ENCODE peak calls at places on chromosomes 2 and 18, in seven cellular contexts. One of them, this sample, is unnamed.

GRCh38 chr2:222912117-222912516 is 51.3 kb downstream of the ACSL3 start:
- DNase-seq in tibial artery: no peak
- DNase-seq in central memory CD4-positive, alpha-beta T cell: no peak
- DNase-seq in lower leg skin: no peak
- DNase-seq in HEK293T: no peak
- DNase-seq in iPS-NIHi11: no peak
- DNase-seq in stimulated activated CD4-positive, alpha-beta T cell treated with anti-CD3 and anti-CD28 coated beads, Interleukin-2, amount 100 ng/mL, for 48 hours: no peak
- DNase-seq in this sample: peak

GRCh38 chr2:217834057-217834620 is 168.7 kb downstream of the TNS1 start:
- DNase-seq in tibial artery: peak
- DNase-seq in central memory CD4-positive, alpha-beta T cell: no peak
- DNase-seq in lower leg skin: peak
- DNase-seq in HEK293T: no peak
- DNase-seq in iPS-NIHi11: no peak
- DNase-seq in stimulated activated CD4-positive, alpha-beta T cell treated with anti-CD3 and anti-CD28 coated beads, Interleukin-2, amount 100 ng/mL, for 48 hours: no peak
- DNase-seq in this sample: no peak

GRCh38 chr18:8701546-8702118 is 3.7 kb upstream of the MTCL1 start:
- DNase-seq in tibial artery: no peak
- DNase-seq in central memory CD4-positive, alpha-beta T cell: no peak
- DNase-seq in lower leg skin: no peak
- DNase-seq in HEK293T: no peak
- DNase-seq in iPS-NIHi11: no peak
- DNase-seq in stimulated activated CD4-positive, alpha-beta T cell treated with anti-CD3 and anti-CD28 coated beads, Interleukin-2, amount 100 ng/mL, for 48 hours: no peak
- DNase-seq in this sample: no peak

GRCh38 chr18:77054606-77055428 is 77.8 kb downstream of the MBP start:
- DNase-seq in tibial artery: peak
- DNase-seq in central memory CD4-positive, alpha-beta T cell: peak
- DNase-seq in lower leg skin: peak
- DNase-seq in HEK293T: peak
- DNase-seq in iPS-NIHi11: peak
- DNase-seq in stimulated activated CD4-positive, alpha-beta T cell treated with anti-CD3 and anti-CD28 coated beads, Interleukin-2, amount 100 ng/mL, for 48 hours: peak
- DNase-seq in this sample: peak

GRCh38 chr2:217802261-217802660 is 200.5 kb downstream of the TNS1 start:
- DNase-seq in tibial artery: peak
- DNase-seq in central memory CD4-positive, alpha-beta T cell: no peak
- DNase-seq in lower leg skin: no peak
- DNase-seq in HEK293T: no peak
- DNase-seq in iPS-NIHi11: no peak
- DNase-seq in stimulated activated CD4-positive, alpha-beta T cell treated with anti-CD3 and anti-CD28 coated beads, Interleukin-2, amount 100 ng/mL, for 48 hours: no peak
- DNase-seq in this sample: no peak

GRCh38 chr2:129910446-129911362 is 68.8 kb upstream of the RAB6C start:
- DNase-seq in tibial artery: no peak
- DNase-seq in central memory CD4-positive, alpha-beta T cell: no peak
- DNase-seq in lower leg skin: no peak
- DNase-seq in HEK293T: no peak
- DNase-seq in iPS-NIHi11: no peak
- DNase-seq in stimulated activated CD4-positive, alpha-beta T cell treated with anti-CD3 and anti-CD28 coated beads, Interleukin-2, amount 100 ng/mL, for 48 hours: no peak
- DNase-seq in this sample: no peak

GRCh38 chr2:72142743-72143440 is 4.8 kb downstream of the CYP26B1 start:
- DNase-seq in tibial artery: peak
- DNase-seq in central memory CD4-positive, alpha-beta T cell: no peak
- DNase-seq in lower leg skin: peak
- DNase-seq in HEK293T: no peak
- DNase-seq in iPS-NIHi11: no peak
- DNase-seq in stimulated activated CD4-positive, alpha-beta T cell treated with anti-CD3 and anti-CD28 coated beads, Interleukin-2, amount 100 ng/mL, for 48 hours: no peak
- DNase-seq in this sample: no peak

GRCh38 chr2:233499928-233500327 is 66.7 kb downstream of the USP40 start:
- DNase-seq in tibial artery: no peak
- DNase-seq in central memory CD4-positive, alpha-beta T cell: no peak
- DNase-seq in lower leg skin: no peak
- DNase-seq in HEK293T: no peak
- DNase-seq in iPS-NIHi11: no peak
- DNase-seq in stimulated activated CD4-positive, alpha-beta T cell treated with anti-CD3 and anti-CD28 coated beads, Interleukin-2, amount 100 ng/mL, for 48 hours: no peak
- DNase-seq in this sample: no peak

GRCh38 chr18:62281684-62282083 is 43.4 kb upstream of the TNFRSF11A start:
- DNase-seq in tibial artery: no peak
- DNase-seq in central memory CD4-positive, alpha-beta T cell: no peak
- DNase-seq in lower leg skin: no peak
- DNase-seq in HEK293T: no peak
- DNase-seq in iPS-NIHi11: no peak
- DNase-seq in stimulated activated CD4-positive, alpha-beta T cell treated with anti-CD3 and anti-CD28 coated beads, Interleukin-2, amount 100 ng/mL, for 48 hours: no peak
- DNase-seq in this sample: no peak

GRCh38 chr2:48694143-48694542 is 61.4 kb downstream of the LHCGR start:
- DNase-seq in tibial artery: no peak
- DNase-seq in central memory CD4-positive, alpha-beta T cell: no peak
- DNase-seq in lower leg skin: no peak
- DNase-seq in HEK293T: no peak
- DNase-seq in iPS-NIHi11: no peak
- DNase-seq in stimulated activated CD4-positive, alpha-beta T cell treated with anti-CD3 and anti-CD28 coated beads, Interleukin-2, amount 100 ng/mL, for 48 hours: no peak
- DNase-seq in this sample: no peak

GRCh38 chr18:79333046-79333445 is 62.7 kb upstream of the NFATC1 start:
- DNase-seq in tibial artery: no peak
- DNase-seq in central memory CD4-positive, alpha-beta T cell: no peak
- DNase-seq in lower leg skin: no peak
- DNase-seq in HEK293T: no peak
- DNase-seq in iPS-NIHi11: no peak
- DNase-seq in stimulated activated CD4-positive, alpha-beta T cell treated with anti-CD3 and anti-CD28 coated beads, Interleukin-2, amount 100 ng/mL, for 48 hours: no peak
- DNase-seq in this sample: no peak

GRCh38 chr2:100902833-100903405 is 83.0 kb downstream of the NPAS2 start:
- DNase-seq in tibial artery: no peak
- DNase-seq in central memory CD4-positive, alpha-beta T cell: no peak
- DNase-seq in lower leg skin: no peak
- DNase-seq in HEK293T: no peak
- DNase-seq in iPS-NIHi11: no peak
- DNase-seq in stimulated activated CD4-positive, alpha-beta T cell treated with anti-CD3 and anti-CD28 coated beads, Interleukin-2, amount 100 ng/mL, for 48 hours: no peak
- DNase-seq in this sample: no peak

GRCh38 chr2:15521782-15522181 is 39.4 kb downstream of the NBAS start:
- DNase-seq in tibial artery: no peak
- DNase-seq in central memory CD4-positive, alpha-beta T cell: no peak
- DNase-seq in lower leg skin: no peak
- DNase-seq in HEK293T: no peak
- DNase-seq in iPS-NIHi11: no peak
- DNase-seq in stimulated activated CD4-positive, alpha-beta T cell treated with anti-CD3 and anti-CD28 coated beads, Interleukin-2, amount 100 ng/mL, for 48 hours: no peak
- DNase-seq in this sample: no peak

GRCh38 chr2:203400805-203401585 is 72.8 kb downstream of the ABI2 start:
- DNase-seq in tibial artery: no peak
- DNase-seq in central memory CD4-positive, alpha-beta T cell: no peak
- DNase-seq in lower leg skin: no peak
- DNase-seq in HEK293T: no peak
- DNase-seq in iPS-NIHi11: no peak
- DNase-seq in stimulated activated CD4-positive, alpha-beta T cell treated with anti-CD3 and anti-CD28 coated beads, Interleukin-2, amount 100 ng/mL, for 48 hours: no peak
- DNase-seq in this sample: no peak

GRCh38 chr2:148982282-148982681 is 56.2 kb upstream of the LYPD6B start:
- DNase-seq in tibial artery: no peak
- DNase-seq in central memory CD4-positive, alpha-beta T cell: no peak
- DNase-seq in lower leg skin: no peak
- DNase-seq in HEK293T: no peak
- DNase-seq in iPS-NIHi11: no peak
- DNase-seq in stimulated activated CD4-positive, alpha-beta T cell treated with anti-CD3 and anti-CD28 coated beads, Interleukin-2, amount 100 ng/mL, for 48 hours: no peak
- DNase-seq in this sample: no peak

GRCh38 chr2:241315879-241316700 is at the start of gene SEPTIN2:
- DNase-seq in tibial artery: peak
- DNase-seq in central memory CD4-positive, alpha-beta T cell: peak
- DNase-seq in lower leg skin: peak
- DNase-seq in HEK293T: peak
- DNase-seq in iPS-NIHi11: no peak
- DNase-seq in stimulated activated CD4-positive, alpha-beta T cell treated with anti-CD3 and anti-CD28 coated beads, Interleukin-2, amount 100 ng/mL, for 48 hours: no peak
- DNase-seq in this sample: no peak

GRCh38 chr2:151347904-151348303 is 9.5 kb upstream of the TNFAIP6 start:
- DNase-seq in tibial artery: no peak
- DNase-seq in central memory CD4-positive, alpha-beta T cell: no peak
- DNase-seq in lower leg skin: no peak
- DNase-seq in HEK293T: no peak
- DNase-seq in iPS-NIHi11: no peak
- DNase-seq in stimulated activated CD4-positive, alpha-beta T cell treated with anti-CD3 and anti-CD28 coated beads, Interleukin-2, amount 100 ng/mL, for 48 hours: no peak
- DNase-seq in this sample: no peak

GRCh38 chr2:3186766-3187165 is 190.9 kb downstream of the EIPR1 start:
- DNase-seq in tibial artery: no peak
- DNase-seq in central memory CD4-positive, alpha-beta T cell: no peak
- DNase-seq in lower leg skin: no peak
- DNase-seq in HEK293T: no peak
- DNase-seq in iPS-NIHi11: no peak
- DNase-seq in stimulated activated CD4-positive, alpha-beta T cell treated with anti-CD3 and anti-CD28 coated beads, Interleukin-2, amount 100 ng/mL, for 48 hours: no peak
- DNase-seq in this sample: no peak

GRCh38 chr2:142220901-142221300 is 90.1 kb upstream of the LRP1B start:
- DNase-seq in tibial artery: no peak
- DNase-seq in central memory CD4-positive, alpha-beta T cell: no peak
- DNase-seq in lower leg skin: no peak
- DNase-seq in HEK293T: no peak
- DNase-seq in iPS-NIHi11: no peak
- DNase-seq in stimulated activated CD4-positive, alpha-beta T cell treated with anti-CD3 and anti-CD28 coated beads, Interleukin-2, amount 100 ng/mL, for 48 hours: no peak
- DNase-seq in this sample: no peak

GRCh38 chr18:55322176-55322735 is 265.7 kb downstream of the TCF4 start:
- DNase-seq in tibial artery: peak
- DNase-seq in central memory CD4-positive, alpha-beta T cell: no peak
- DNase-seq in lower leg skin: peak
- DNase-seq in HEK293T: peak
- DNase-seq in iPS-NIHi11: peak
- DNase-seq in stimulated activated CD4-positive, alpha-beta T cell treated with anti-CD3 and anti-CD28 coated beads, Interleukin-2, amount 100 ng/mL, for 48 hours: no peak
- DNase-seq in this sample: peak

GRCh38 chr18:69840445-69840844 is 107.2 kb downstream of the CD226 start:
- DNase-seq in tibial artery: no peak
- DNase-seq in central memory CD4-positive, alpha-beta T cell: no peak
- DNase-seq in lower leg skin: no peak
- DNase-seq in HEK293T: no peak
- DNase-seq in iPS-NIHi11: no peak
- DNase-seq in stimulated activated CD4-positive, alpha-beta T cell treated with anti-CD3 and anti-CD28 coated beads, Interleukin-2, amount 100 ng/mL, for 48 hours: no peak
- DNase-seq in this sample: no peak

GRCh38 chr2:64423303-64423702 is 30.7 kb upstream of the LGALSL start:
- DNase-seq in tibial artery: no peak
- DNase-seq in central memory CD4-positive, alpha-beta T cell: no peak
- DNase-seq in lower leg skin: no peak
- DNase-seq in HEK293T: no peak
- DNase-seq in iPS-NIHi11: no peak
- DNase-seq in stimulated activated CD4-positive, alpha-beta T cell treated with anti-CD3 and anti-CD28 coated beads, Interleukin-2, amount 100 ng/mL, for 48 hours: no peak
- DNase-seq in this sample: no peak

GRCh38 chr2:179533875-179534274 is 269.2 kb upstream of the SESTD1 start:
- DNase-seq in tibial artery: no peak
- DNase-seq in central memory CD4-positive, alpha-beta T cell: no peak
- DNase-seq in lower leg skin: no peak
- DNase-seq in HEK293T: no peak
- DNase-seq in iPS-NIHi11: no peak
- DNase-seq in stimulated activated CD4-positive, alpha-beta T cell treated with anti-CD3 and anti-CD28 coated beads, Interleukin-2, amount 100 ng/mL, for 48 hours: no peak
- DNase-seq in this sample: no peak

GRCh38 chr2:160033732-160034392 is 28.6 kb downstream of the PLA2R1 start:
- DNase-seq in tibial artery: no peak
- DNase-seq in central memory CD4-positive, alpha-beta T cell: no peak
- DNase-seq in lower leg skin: no peak
- DNase-seq in HEK293T: no peak
- DNase-seq in iPS-NIHi11: no peak
- DNase-seq in stimulated activated CD4-positive, alpha-beta T cell treated with anti-CD3 and anti-CD28 coated beads, Interleukin-2, amount 100 ng/mL, for 48 hours: no peak
- DNase-seq in this sample: no peak

GRCh38 chr2:175742367-175742766 is 259.7 kb downstream of the LNPK start:
- DNase-seq in tibial artery: no peak
- DNase-seq in central memory CD4-positive, alpha-beta T cell: no peak
- DNase-seq in lower leg skin: no peak
- DNase-seq in HEK293T: no peak
- DNase-seq in iPS-NIHi11: no peak
- DNase-seq in stimulated activated CD4-positive, alpha-beta T cell treated with anti-CD3 and anti-CD28 coated beads, Interleukin-2, amount 100 ng/mL, for 48 hours: no peak
- DNase-seq in this sample: no peak

GRCh38 chr2:129056959-129057317 is 738.3 kb upstream of the HS6ST1 start:
- DNase-seq in tibial artery: no peak
- DNase-seq in central memory CD4-positive, alpha-beta T cell: no peak
- DNase-seq in lower leg skin: no peak
- DNase-seq in HEK293T: no peak
- DNase-seq in iPS-NIHi11: no peak
- DNase-seq in stimulated activated CD4-positive, alpha-beta T cell treated with anti-CD3 and anti-CD28 coated beads, Interleukin-2, amount 100 ng/mL, for 48 hours: no peak
- DNase-seq in this sample: no peak

GRCh38 chr2:118319271-118319684 is 231.0 kb downstream of the INSIG2 start:
- DNase-seq in tibial artery: no peak
- DNase-seq in central memory CD4-positive, alpha-beta T cell: no peak
- DNase-seq in lower leg skin: no peak
- DNase-seq in HEK293T: no peak
- DNase-seq in iPS-NIHi11: peak
- DNase-seq in stimulated activated CD4-positive, alpha-beta T cell treated with anti-CD3 and anti-CD28 coated beads, Interleukin-2, amount 100 ng/mL, for 48 hours: no peak
- DNase-seq in this sample: no peak

GRCh38 chr2:24920813-24921441 is 890 bp upstream of the ADCY3 start:
- DNase-seq in tibial artery: no peak
- DNase-seq in central memory CD4-positive, alpha-beta T cell: no peak
- DNase-seq in lower leg skin: no peak
- DNase-seq in HEK293T: peak
- DNase-seq in iPS-NIHi11: peak
- DNase-seq in stimulated activated CD4-positive, alpha-beta T cell treated with anti-CD3 and anti-CD28 coated beads, Interleukin-2, amount 100 ng/mL, for 48 hours: no peak
- DNase-seq in this sample: no peak

GRCh38 chr18:63063171-63063570 is 256.4 kb downstream of the BCL2 start:
- DNase-seq in tibial artery: no peak
- DNase-seq in central memory CD4-positive, alpha-beta T cell: no peak
- DNase-seq in lower leg skin: no peak
- DNase-seq in HEK293T: no peak
- DNase-seq in iPS-NIHi11: peak
- DNase-seq in stimulated activated CD4-positive, alpha-beta T cell treated with anti-CD3 and anti-CD28 coated beads, Interleukin-2, amount 100 ng/mL, for 48 hours: no peak
- DNase-seq in this sample: no peak

GRCh38 chr2:231181848-231182247 is 16.6 kb upstream of the ARMC9 start:
- DNase-seq in tibial artery: peak
- DNase-seq in central memory CD4-positive, alpha-beta T cell: no peak
- DNase-seq in lower leg skin: peak
- DNase-seq in HEK293T: peak
- DNase-seq in iPS-NIHi11: peak
- DNase-seq in stimulated activated CD4-positive, alpha-beta T cell treated with anti-CD3 and anti-CD28 coated beads, Interleukin-2, amount 100 ng/mL, for 48 hours: no peak
- DNase-seq in this sample: peak

GRCh38 chr2:216119144-216119543 is 10.0 kb downstream of the XRCC5 start:
- DNase-seq in tibial artery: no peak
- DNase-seq in central memory CD4-positive, alpha-beta T cell: no peak
- DNase-seq in lower leg skin: no peak
- DNase-seq in HEK293T: no peak
- DNase-seq in iPS-NIHi11: no peak
- DNase-seq in stimulated activated CD4-positive, alpha-beta T cell treated with anti-CD3 and anti-CD28 coated beads, Interleukin-2, amount 100 ng/mL, for 48 hours: no peak
- DNase-seq in this sample: no peak

GRCh38 chr2:70367722-70368323 is 66.0 kb upstream of the FAM136A start:
- DNase-seq in tibial artery: no peak
- DNase-seq in central memory CD4-positive, alpha-beta T cell: no peak
- DNase-seq in lower leg skin: no peak
- DNase-seq in HEK293T: no peak
- DNase-seq in iPS-NIHi11: peak
- DNase-seq in stimulated activated CD4-positive, alpha-beta T cell treated with anti-CD3 and anti-CD28 coated beads, Interleukin-2, amount 100 ng/mL, for 48 hours: no peak
- DNase-seq in this sample: no peak

GRCh38 chr2:45130758-45131157 is 121.5 kb upstream of the SIX2 start:
- DNase-seq in tibial artery: no peak
- DNase-seq in central memory CD4-positive, alpha-beta T cell: no peak
- DNase-seq in lower leg skin: no peak
- DNase-seq in HEK293T: no peak
- DNase-seq in iPS-NIHi11: no peak
- DNase-seq in stimulated activated CD4-positive, alpha-beta T cell treated with anti-CD3 and anti-CD28 coated beads, Interleukin-2, amount 100 ng/mL, for 48 hours: no peak
- DNase-seq in this sample: no peak

GRCh38 chr2:85585781-85586105 is 1.5 kb downstream of the VAMP5 start:
- DNase-seq in tibial artery: no peak
- DNase-seq in central memory CD4-positive, alpha-beta T cell: no peak
- DNase-seq in lower leg skin: no peak
- DNase-seq in HEK293T: no peak
- DNase-seq in iPS-NIHi11: no peak
- DNase-seq in stimulated activated CD4-positive, alpha-beta T cell treated with anti-CD3 and anti-CD28 coated beads, Interleukin-2, amount 100 ng/mL, for 48 hours: no peak
- DNase-seq in this sample: no peak

This sample was measured in GM19239.